ENCODE peak calls at places on chromosome 19, in nine cellular contexts. U is right cardiac atrium; E is activated CD4-positive, alpha-beta T cell treated with anti-CD3 and anti-CD28 coated beads, Interleukin-2, amount 50 U/mL, for 24 hours; L is GDM1; O is activated CD8-positive, alpha-beta T cell treated with anti-CD3 and anti-CD28 coated beads for 36 hours; H is activated naive CD4-positive, alpha-beta T cell treated with anti-CD3 and anti-CD28 coated beads for 36 hours; M is posterior vena cava; T is activated CD8-positive, alpha-beta memory T cell treated with anti-CD3 and anti-CD28 coated beads for 24 hours; R is CD4-positive, alpha-beta memory T cell. N is an unnamed sample.

GRCh38 chr19:31347828-31348314 is 1.4 kb downstream of the TSHZ3 start:
- DNase-seq in U (peak; percentile 66), E (no peak), L (no peak), O (no peak), H (no peak), M (no peak), T (no peak), R (no peak), N (no peak)

GRCh38 chr19:42563352-42564210 is 31.1 kb downstream of the CEACAM8 start:
- DNase-seq in U (peak; percentile 56), E (peak; percentile 8), L (peak; percentile 32), O (peak; percentile 36), H (peak; percentile 34), M (no peak), T (no peak), R (no peak), N (no peak)

GRCh38 chr19:41755328-41755913 is at the start of gene CEACAM6:
- DNase-seq in U (peak; percentile 63), E (no peak), L (no peak), O (no peak), H (no peak), M (no peak), T (no peak), R (no peak), N (no peak)

GRCh38 chr19:42057856-42058255 is 12.2 kb downstream of the GRIK5 start:
- DNase-seq in U (no peak), E (no peak), L (no peak), O (no peak), H (no peak), M (no peak), T (no peak), R (no peak), N (no peak)

GRCh38 chr19:14160017-14160703 is 23.8 kb upstream of the ASF1B start:
- DNase-seq in U (no peak), E (no peak), L (no peak), O (no peak), H (no peak), M (no peak), T (no peak), R (no peak), N (no peak)

GRCh38 chr19:860481-861098 is 1.1 kb downstream of the CFD start:
- DNase-seq in U (peak; percentile 93), E (no peak), L (peak; percentile 40), O (peak; percentile 62), H (peak; percentile 45), M (peak; percentile 94), T (peak; percentile 80), R (peak; percentile 56), N (peak; percentile 85)

GRCh38 chr19:33310606-33311325 is 8.4 kb upstream of the CEBPA start:
- DNase-seq in U (no peak), E (no peak), L (no peak), O (no peak), H (no peak), M (no peak), T (peak; percentile 53), R (no peak), N (no peak)

GRCh38 chr19:40740747-40741146 is 9.5 kb downstream of the ACTMAP start:
- DNase-seq in U (peak; percentile 88), E (no peak), L (no peak), O (no peak), H (no peak), M (no peak), T (no peak), R (no peak), N (no peak)

GRCh38 chr19:43726736-43727592 is 11.1 kb downstream of the IRGC start:
- DNase-seq in U (peak; percentile 70), E (no peak), L (peak; percentile 9), O (no peak), H (no peak), M (no peak), T (no peak), R (no peak), N (no peak)

N was measured in activated effector memory CD4-positive, alpha-beta T cell treated with anti-CD3 and anti-CD28 coated beads, Interleukin-2, amount 50 U/mL, for 16 hours.